ENCODE peak calls at places on chromosome 10, in eight cellular contexts. One of them, this sample, is unnamed.

GRCh38 chr10:52883996-52884871 is 111.7 kb upstream of the MBL2 start:
- DNase-seq in prostate gland: peak
- DNase-seq in cardiac fibroblast: peak
- DNase-seq in thyroid gland: peak
- DNase-seq in astrocyte of the cerebellum: peak
- DNase-seq in fibroblast of the aortic adventitia: peak
- DNase-seq in AG04450: peak
- DNase-seq in lower leg skin: no peak
- DNase-seq in this sample: no peak

GRCh38 chr10:34543716-34544115 is 271.4 kb downstream of the PARD3 start:
- DNase-seq in prostate gland: no peak
- DNase-seq in cardiac fibroblast: no peak
- DNase-seq in thyroid gland: no peak
- DNase-seq in astrocyte of the cerebellum: no peak
- DNase-seq in fibroblast of the aortic adventitia: no peak
- DNase-seq in AG04450: no peak
- DNase-seq in lower leg skin: no peak
- DNase-seq in this sample: no peak

GRCh38 chr10:103806376-103807320 is 48.7 kb downstream of the SH3PXD2A start:
- DNase-seq in prostate gland: no peak
- DNase-seq in cardiac fibroblast: no peak
- DNase-seq in thyroid gland: no peak
- DNase-seq in astrocyte of the cerebellum: no peak
- DNase-seq in fibroblast of the aortic adventitia: no peak
- DNase-seq in AG04450: no peak
- DNase-seq in lower leg skin: no peak
- DNase-seq in this sample: no peak

GRCh38 chr10:58237014-58237830 is 30.5 kb downstream of the IPMK start:
- DNase-seq in prostate gland: no peak
- DNase-seq in cardiac fibroblast: peak
- DNase-seq in thyroid gland: no peak
- DNase-seq in astrocyte of the cerebellum: peak
- DNase-seq in fibroblast of the aortic adventitia: peak
- DNase-seq in AG04450: peak
- DNase-seq in lower leg skin: no peak
- DNase-seq in this sample: no peak

GRCh38 chr10:27663611-27664010 is 82.0 kb downstream of the MKX start:
- DNase-seq in prostate gland: no peak
- DNase-seq in cardiac fibroblast: no peak
- DNase-seq in thyroid gland: no peak
- DNase-seq in astrocyte of the cerebellum: no peak
- DNase-seq in fibroblast of the aortic adventitia: no peak
- DNase-seq in AG04450: no peak
- DNase-seq in lower leg skin: no peak
- DNase-seq in this sample: no peak

GRCh38 chr10:7788640-7789335 is 811 bp downstream of the ATP5F1C start:
- DNase-seq in prostate gland: no peak
- DNase-seq in cardiac fibroblast: peak
- DNase-seq in thyroid gland: peak
- DNase-seq in astrocyte of the cerebellum: no peak
- DNase-seq in fibroblast of the aortic adventitia: peak
- DNase-seq in AG04450: no peak
- DNase-seq in lower leg skin: no peak
- DNase-seq in this sample: no peak

GRCh38 chr10:11147723-11148122 is 130.1 kb downstream of the CELF2 start:
- DNase-seq in prostate gland: no peak
- DNase-seq in cardiac fibroblast: no peak
- DNase-seq in thyroid gland: peak
- DNase-seq in astrocyte of the cerebellum: no peak
- DNase-seq in fibroblast of the aortic adventitia: no peak
- DNase-seq in AG04450: no peak
- DNase-seq in lower leg skin: no peak
- DNase-seq in this sample: no peak

GRCh38 chr10:109889867-109890266 is 33.4 kb downstream of the XPNPEP1 start:
- DNase-seq in prostate gland: no peak
- DNase-seq in cardiac fibroblast: peak
- DNase-seq in thyroid gland: no peak
- DNase-seq in astrocyte of the cerebellum: peak
- DNase-seq in fibroblast of the aortic adventitia: peak
- DNase-seq in AG04450: peak
- DNase-seq in lower leg skin: no peak
- DNase-seq in this sample: no peak

GRCh38 chr10:127332631-127333030 is 136.2 kb upstream of the INSYN2A start:
- DNase-seq in prostate gland: no peak
- DNase-seq in cardiac fibroblast: no peak
- DNase-seq in thyroid gland: no peak
- DNase-seq in astrocyte of the cerebellum: no peak
- DNase-seq in fibroblast of the aortic adventitia: no peak
- DNase-seq in AG04450: no peak
- DNase-seq in lower leg skin: no peak
- DNase-seq in this sample: no peak

GRCh38 chr10:110845756-110846620 is 25.7 kb upstream of the PDCD4 start:
- DNase-seq in prostate gland: peak
- DNase-seq in cardiac fibroblast: no peak
- DNase-seq in thyroid gland: no peak
- DNase-seq in astrocyte of the cerebellum: no peak
- DNase-seq in fibroblast of the aortic adventitia: no peak
- DNase-seq in AG04450: no peak
- DNase-seq in lower leg skin: peak
- DNase-seq in this sample: peak

GRCh38 chr10:5566606-5567005 is 41.8 kb downstream of the CALML3 start:
- DNase-seq in prostate gland: no peak
- DNase-seq in cardiac fibroblast: no peak
- DNase-seq in thyroid gland: no peak
- DNase-seq in astrocyte of the cerebellum: no peak
- DNase-seq in fibroblast of the aortic adventitia: no peak
- DNase-seq in AG04450: no peak
- DNase-seq in lower leg skin: no peak
- DNase-seq in this sample: no peak

GRCh38 chr10:97069576-97070362 is 116.0 kb downstream of the SLIT1 start:
- DNase-seq in prostate gland: no peak
- DNase-seq in cardiac fibroblast: peak
- DNase-seq in thyroid gland: no peak
- DNase-seq in astrocyte of the cerebellum: no peak
- DNase-seq in fibroblast of the aortic adventitia: no peak
- DNase-seq in AG04450: no peak
- DNase-seq in lower leg skin: no peak
- DNase-seq in this sample: no peak

GRCh38 chr10:58473966-58474365 is 38.7 kb upstream of the BICC1 start:
- DNase-seq in prostate gland: no peak
- DNase-seq in cardiac fibroblast: peak
- DNase-seq in thyroid gland: no peak
- DNase-seq in astrocyte of the cerebellum: no peak
- DNase-seq in fibroblast of the aortic adventitia: peak
- DNase-seq in AG04450: no peak
- DNase-seq in lower leg skin: no peak
- DNase-seq in this sample: no peak

GRCh38 chr10:97332586-97333350 is 1.8 kb downstream of the FRAT2 start:
- DNase-seq in prostate gland: peak
- DNase-seq in cardiac fibroblast: peak
- DNase-seq in thyroid gland: peak
- DNase-seq in astrocyte of the cerebellum: peak
- DNase-seq in fibroblast of the aortic adventitia: peak
- DNase-seq in AG04450: peak
- DNase-seq in lower leg skin: no peak
- DNase-seq in this sample: peak

GRCh38 chr10:71850021-71850744 is 868 bp downstream of the PSAP start:
- DNase-seq in prostate gland: no peak
- DNase-seq in cardiac fibroblast: no peak
- DNase-seq in thyroid gland: no peak
- DNase-seq in astrocyte of the cerebellum: no peak
- DNase-seq in fibroblast of the aortic adventitia: no peak
- DNase-seq in AG04450: no peak
- DNase-seq in lower leg skin: no peak
- DNase-seq in this sample: no peak

GRCh38 chr10:84424731-84425165 is 96.4 kb downstream of the CCSER2 start:
- DNase-seq in prostate gland: peak
- DNase-seq in cardiac fibroblast: peak
- DNase-seq in thyroid gland: peak
- DNase-seq in astrocyte of the cerebellum: peak
- DNase-seq in fibroblast of the aortic adventitia: peak
- DNase-seq in AG04450: peak
- DNase-seq in lower leg skin: peak
- DNase-seq in this sample: peak

GRCh38 chr10:113924171-113924570 is 69.7 kb downstream of the NHLRC2 start:
- DNase-seq in prostate gland: no peak
- DNase-seq in cardiac fibroblast: no peak
- DNase-seq in thyroid gland: no peak
- DNase-seq in astrocyte of the cerebellum: no peak
- DNase-seq in fibroblast of the aortic adventitia: no peak
- DNase-seq in AG04450: no peak
- DNase-seq in lower leg skin: no peak
- DNase-seq in this sample: no peak

GRCh38 chr10:118259288-118259906 is 82.7 kb downstream of the FAM204A start:
- DNase-seq in prostate gland: peak
- DNase-seq in cardiac fibroblast: peak
- DNase-seq in thyroid gland: peak
- DNase-seq in astrocyte of the cerebellum: no peak
- DNase-seq in fibroblast of the aortic adventitia: peak
- DNase-seq in AG04450: no peak
- DNase-seq in lower leg skin: no peak
- DNase-seq in this sample: peak

GRCh38 chr10:33612551-33612950 is 278.1 kb upstream of the NRP1 start:
- DNase-seq in prostate gland: no peak
- DNase-seq in cardiac fibroblast: peak
- DNase-seq in thyroid gland: no peak
- DNase-seq in astrocyte of the cerebellum: peak
- DNase-seq in fibroblast of the aortic adventitia: peak
- DNase-seq in AG04450: peak
- DNase-seq in lower leg skin: no peak
- DNase-seq in this sample: no peak

GRCh38 chr10:6995846-6996245 is 415.0 kb downstream of the SFMBT2 start:
- DNase-seq in prostate gland: no peak
- DNase-seq in cardiac fibroblast: no peak
- DNase-seq in thyroid gland: no peak
- DNase-seq in astrocyte of the cerebellum: no peak
- DNase-seq in fibroblast of the aortic adventitia: no peak
- DNase-seq in AG04450: no peak
- DNase-seq in lower leg skin: no peak
- DNase-seq in this sample: no peak

GRCh38 chr10:34768261-34768971 is 46.7 kb downstream of the PARD3 start:
- DNase-seq in prostate gland: peak
- DNase-seq in cardiac fibroblast: peak
- DNase-seq in thyroid gland: peak
- DNase-seq in astrocyte of the cerebellum: peak
- DNase-seq in fibroblast of the aortic adventitia: peak
- DNase-seq in AG04450: no peak
- DNase-seq in lower leg skin: peak
- DNase-seq in this sample: no peak

GRCh38 chr10:46540412-46541016 is 15.9 kb downstream of the GPRIN2 start:
- DNase-seq in prostate gland: no peak
- DNase-seq in cardiac fibroblast: no peak
- DNase-seq in thyroid gland: no peak
- DNase-seq in astrocyte of the cerebellum: no peak
- DNase-seq in fibroblast of the aortic adventitia: no peak
- DNase-seq in AG04450: no peak
- DNase-seq in lower leg skin: peak
- DNase-seq in this sample: peak

GRCh38 chr10:46541017-46541661 is 15.3 kb downstream of the GPRIN2 start:
- DNase-seq in prostate gland: no peak
- DNase-seq in cardiac fibroblast: no peak
- DNase-seq in thyroid gland: peak
- DNase-seq in astrocyte of the cerebellum: no peak
- DNase-seq in fibroblast of the aortic adventitia: no peak
- DNase-seq in AG04450: no peak
- DNase-seq in lower leg skin: peak
- DNase-seq in this sample: peak

GRCh38 chr10:46543379-46544014 is 13.0 kb downstream of the GPRIN2 start:
- DNase-seq in prostate gland: no peak
- DNase-seq in cardiac fibroblast: no peak
- DNase-seq in thyroid gland: no peak
- DNase-seq in astrocyte of the cerebellum: no peak
- DNase-seq in fibroblast of the aortic adventitia: no peak
- DNase-seq in AG04450: no peak
- DNase-seq in lower leg skin: peak
- DNase-seq in this sample: no peak

GRCh38 chr10:46542567-46543323 is 13.7 kb downstream of the GPRIN2 start:
- DNase-seq in prostate gland: no peak
- DNase-seq in cardiac fibroblast: no peak
- DNase-seq in thyroid gland: no peak
- DNase-seq in astrocyte of the cerebellum: no peak
- DNase-seq in fibroblast of the aortic adventitia: no peak
- DNase-seq in AG04450: no peak
- DNase-seq in lower leg skin: peak
- DNase-seq in this sample: peak

GRCh38 chr10:46541735-46542566 is 14.5 kb downstream of the GPRIN2 start:
- DNase-seq in prostate gland: no peak
- DNase-seq in cardiac fibroblast: no peak
- DNase-seq in thyroid gland: no peak
- DNase-seq in astrocyte of the cerebellum: no peak
- DNase-seq in fibroblast of the aortic adventitia: no peak
- DNase-seq in AG04450: no peak
- DNase-seq in lower leg skin: peak
- DNase-seq in this sample: peak
- H3K4me3 ChIP-seq in prostate gland: no peak
- H3K4me3 ChIP-seq in cardiac fibroblast: no peak
- H3K4me3 ChIP-seq in thyroid gland: no peak
- H3K4me3 ChIP-seq in astrocyte of the cerebellum: no peak
- H3K4me3 ChIP-seq in fibroblast of the aortic adventitia: no peak
- H3K4me3 ChIP-seq in AG04450: no peak
- H3K4me3 ChIP-seq in lower leg skin: no peak
- H3K4me3 ChIP-seq in this sample: no peak

GRCh38 chr10:117216611-117217195 is 19.4 kb downstream of the KCNK18 start:
- DNase-seq in prostate gland: peak
- DNase-seq in cardiac fibroblast: peak
- DNase-seq in thyroid gland: peak
- DNase-seq in astrocyte of the cerebellum: peak
- DNase-seq in fibroblast of the aortic adventitia: peak
- DNase-seq in AG04450: peak
- DNase-seq in lower leg skin: peak
- DNase-seq in this sample: peak
- H3K4me3 ChIP-seq in prostate gland: peak
- H3K4me3 ChIP-seq in cardiac fibroblast: peak
- H3K4me3 ChIP-seq in thyroid gland: no peak
- H3K4me3 ChIP-seq in astrocyte of the cerebellum: peak
- H3K4me3 ChIP-seq in fibroblast of the aortic adventitia: peak
- H3K4me3 ChIP-seq in AG04450: peak
- H3K4me3 ChIP-seq in lower leg skin: no peak
- H3K4me3 ChIP-seq in this sample: peak

DNA sequence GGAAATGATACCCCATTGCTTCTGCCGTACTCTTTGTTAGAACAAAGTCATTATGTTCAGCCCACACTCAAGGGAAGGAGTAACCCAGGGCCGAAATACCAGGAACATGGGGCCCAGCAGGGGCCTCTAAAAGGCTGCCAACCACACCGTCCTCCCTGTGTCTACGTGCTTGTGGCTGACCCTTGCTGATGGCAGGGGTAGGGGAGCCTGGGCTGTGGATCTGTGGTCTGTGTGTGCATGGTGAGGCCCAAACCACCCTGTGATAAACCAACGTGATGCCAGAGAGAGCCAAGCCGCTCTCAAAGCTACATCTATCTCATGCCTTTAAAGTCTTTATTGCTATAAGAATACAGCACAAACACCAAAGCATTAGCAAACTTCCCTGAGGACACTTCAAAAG is 159.2 kb downstream of the CCDC3 start:
- DNase-seq in prostate gland: no peak
- DNase-seq in cardiac fibroblast: no peak
- DNase-seq in thyroid gland: no peak
- DNase-seq in astrocyte of the cerebellum: no peak
- DNase-seq in fibroblast of the aortic adventitia: no peak
- DNase-seq in AG04450: no peak
- DNase-seq in lower leg skin: peak
- DNase-seq in this sample: no peak
- H3K4me3 ChIP-seq in prostate gland: no peak
- H3K4me3 ChIP-seq in cardiac fibroblast: no peak
- H3K4me3 ChIP-seq in thyroid gland: no peak
- H3K4me3 ChIP-seq in astrocyte of the cerebellum: no peak
- H3K4me3 ChIP-seq in fibroblast of the aortic adventitia: no peak
- H3K4me3 ChIP-seq in AG04450: no peak
- H3K4me3 ChIP-seq in lower leg skin: no peak
- H3K4me3 ChIP-seq in this sample: no peak

GRCh38 chr10:100485841-100486495 is 23.2 kb downstream of the WNT8B start:
- DNase-seq in prostate gland: no peak
- DNase-seq in cardiac fibroblast: no peak
- DNase-seq in thyroid gland: no peak
- DNase-seq in astrocyte of the cerebellum: no peak
- DNase-seq in fibroblast of the aortic adventitia: no peak
- DNase-seq in AG04450: no peak
- DNase-seq in lower leg skin: peak
- DNase-seq in this sample: no peak
- H3K4me3 ChIP-seq in prostate gland: no peak
- H3K4me3 ChIP-seq in cardiac fibroblast: no peak
- H3K4me3 ChIP-seq in thyroid gland: no peak
- H3K4me3 ChIP-seq in astrocyte of the cerebellum: no peak
- H3K4me3 ChIP-seq in fibroblast of the aortic adventitia: no peak
- H3K4me3 ChIP-seq in AG04450: no peak
- H3K4me3 ChIP-seq in lower leg skin: no peak
- H3K4me3 ChIP-seq in this sample: no peak